ENCODE peak calls at places on chromosomes 12 and 14, in seven cellular contexts. A is type B pancreatic cell, O is endothelial cell of umbilical vein, Y is breast epithelium, V is astrocyte, W is glutamatergic neuron, G is MM.1S. K is an unnamed sample.

GRCh38 chr12:108214486-108214885 is 85.4 kb downstream of the WSCD2 start:
- DNase-seq in G (peak), V (peak), Y (no peak), O (peak), W (no peak), A (no peak), K (no peak)

GRCh38 chr12:81255456-81255855 is 177.6 kb downstream of the ACSS3 start:
- DNase-seq in W (no peak), Y (no peak), O (no peak), V (no peak), G (no peak), A (no peak), K (no peak)

GRCh38 chr14:69093551-69094421 is 59.1 kb downstream of the DCAF5 start:
- DNase-seq in Y (peak), G (no peak), A (no peak), W (no peak), V (peak), O (peak), K (no peak)

GRCh38 chr12:59742831-59743230 is 147.0 kb downstream of the SLC16A7 start:
- DNase-seq in O (no peak), V (peak), Y (no peak), A (no peak), G (no peak), W (no peak), K (no peak)

GRCh38 chr12:71191509-71192196 is 33.9 kb upstream of the TSPAN8 start:
- DNase-seq in A (no peak), V (no peak), W (no peak), O (no peak), Y (no peak), G (no peak), K (no peak)

GRCh38 chr12:67193705-67194104 is 75.5 kb upstream of the CAND1 start:
- DNase-seq in V (peak), A (no peak), Y (no peak), G (peak), O (peak), W (no peak), K (no peak)

GRCh38 chr12:97182719-97183118 is 275.7 kb downstream of the NEDD1 start:
- DNase-seq in Y (no peak), A (no peak), W (no peak), O (no peak), V (no peak), G (no peak), K (no peak)

GRCh38 chr14:105092912-105093425 is 27.7 kb upstream of the GPR132 start:
- DNase-seq in V (peak), Y (peak), A (peak), W (no peak), G (no peak), O (peak), K (no peak)

GRCh38 chr14:101225116-101225728 is 321.7 kb upstream of the RTL1 start:
- DNase-seq in A (no peak), W (no peak), O (no peak), V (no peak), Y (no peak), G (no peak), K (no peak)

GRCh38 chr12:51393676-51394545 is 2.7 kb upstream of the GALNT6 start:
- DNase-seq in W (no peak), G (no peak), O (peak), A (no peak), Y (no peak), V (peak), K (no peak)

GRCh38 chr12:40107803-40108620 is 2.1 kb upstream of the SLC2A13 start:
- DNase-seq in O (no peak), A (no peak), G (no peak), V (no peak), W (no peak), Y (no peak), K (no peak)

GRCh38 chr12:95790912-95791849 is 617 bp upstream of the NTN4 start:
- DNase-seq in Y (peak), W (peak), V (no peak), O (peak), G (no peak), A (peak), K (no peak)

GRCh38 chr14:100838493-100839440 is 12.8 kb downstream of the MEG3 start:
- DNase-seq in W (no peak), A (no peak), Y (no peak), O (no peak), G (no peak), V (peak), K (no peak)

GRCh38 chr12:1204581-1205121 is 213.6 kb downstream of the ERC1 start:
- DNase-seq in Y (no peak), G (peak), W (no peak), O (peak), A (no peak), V (peak), K (no peak)

GRCh38 chr12:116381744-116382455 is 104.4 kb upstream of the MED13L start:
- DNase-seq in O (peak), A (no peak), W (no peak), V (peak), Y (no peak), G (no peak), K (no peak)

GRCh38 chr14:76514599-76514998 is 138.7 kb downstream of the ESRRB start:
- DNase-seq in W (no peak), A (no peak), V (no peak), Y (no peak), O (peak), G (no peak), K (no peak)
- TF ChIP-seq CTCF in W (no peak), A (peak), V (peak), Y (no peak), O (no peak), G (no peak), K (no peak)

GRCh38 chr12:2794261-2794735 is 472 bp upstream of the FKBP4 start:
- DNase-seq in A (no peak), O (no peak), Y (peak), V (peak), W (no peak), G (no peak), K (no peak)

GRCh38 chr12:2794736-2795289 is at the start of gene FKBP4:
- DNase-seq in Y (peak), G (peak), O (peak), A (peak), W (peak), V (peak), K (peak)

GRCh38 chr12:2796187-2796663 is 1.5 kb downstream of the FKBP4 start:
- DNase-seq in O (no peak), V (no peak), A (no peak), Y (no peak), G (no peak), W (no peak), K (no peak)

GRCh38 chr12:2793561-2793960 is 1.2 kb upstream of the FKBP4 start:
- DNase-seq in G (no peak), W (no peak), A (no peak), V (no peak), O (no peak), Y (no peak), K (no peak)

GRCh38 chr12:2795291-2796186 is 769 bp downstream of the FKBP4 start:
- DNase-seq in W (peak), V (peak), O (peak), G (peak), Y (peak), A (peak), K (peak)
- TF ChIP-seq CTCF in W (no peak), V (no peak), O (no peak), G (no peak), Y (no peak), A (no peak), K (no peak)

GRCh38 chr14:93104961-93105360 is 10.8 kb downstream of the ITPK1 start:
- DNase-seq in Y (no peak), V (no peak), A (no peak), G (no peak), W (no peak), O (no peak), K (no peak)
- TF ChIP-seq CTCF in Y (no peak), V (no peak), A (no peak), G (no peak), W (no peak), O (no peak), K (no peak)

DNA sequence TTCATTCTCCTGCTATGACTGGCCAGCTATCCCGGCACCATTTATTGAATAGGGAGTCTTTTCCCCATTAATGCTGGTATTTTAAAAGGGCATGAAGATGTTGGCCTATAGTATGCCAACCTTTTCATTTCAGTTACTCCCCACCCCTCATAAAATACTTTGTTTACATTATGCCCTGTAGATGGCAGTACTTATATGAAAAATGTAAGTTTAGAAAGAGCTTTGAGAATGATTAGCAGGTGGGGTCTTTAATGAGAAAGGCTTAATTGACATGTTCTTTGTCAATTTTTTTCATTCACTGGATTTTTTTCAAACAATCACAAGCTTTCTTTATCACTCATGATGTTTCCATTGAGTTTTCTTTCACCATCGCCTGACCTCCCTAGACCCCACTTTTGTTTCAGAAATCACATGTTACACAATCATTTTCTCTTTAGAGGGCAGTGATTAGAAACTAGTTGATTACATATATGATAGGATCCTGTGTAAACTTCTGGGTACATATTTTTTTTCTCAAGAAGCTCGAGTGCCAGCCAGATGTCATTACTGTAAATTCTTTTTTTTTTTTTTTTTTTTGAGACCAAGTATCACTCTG is 62.6 kb upstream of the PSMA6 start:
- DNase-seq in A (no peak), V (no peak), W (no peak), G (peak), O (peak), Y (no peak), K (no peak)
- TF ChIP-seq CTCF in A (peak), V (peak), W (no peak), G (peak), O (peak), Y (no peak), K (no peak)

GRCh38 chr14:103296987-103297386 is 37.0 kb upstream of the EIF5 start:
- DNase-seq in V (no peak), O (no peak), W (no peak), G (no peak), Y (no peak), A (no peak), K (no peak)

GRCh38 chr14:103296007-103296406 is 38.0 kb upstream of the EIF5 start:
- DNase-seq in W (no peak), O (peak), G (no peak), V (peak), A (no peak), Y (no peak), K (no peak)

GRCh38 chr14:103302966-103303365 is 31.1 kb upstream of the EIF5 start:
- DNase-seq in W (no peak), A (no peak), V (no peak), O (no peak), G (no peak), Y (no peak), K (no peak)

GRCh38 chr14:103301512-103302197 is 32.4 kb upstream of the EIF5 start:
- DNase-seq in W (no peak), O (no peak), V (no peak), Y (no peak), A (no peak), G (no peak), K (no peak)

GRCh38 chr14:103298620-103299019 is 35.4 kb upstream of the EIF5 start:
- DNase-seq in G (no peak), Y (no peak), V (no peak), A (no peak), W (no peak), O (no peak), K (no peak)
- TF ChIP-seq CTCF in G (peak), Y (no peak), V (no peak), A (peak), W (no peak), O (no peak), K (no peak)